ENCODE peak calls at places on chromosomes 13 and 19, in seven cellular contexts. S, R, L, U, X, P and Q are unnamed samples.

GRCh38 chr13:79918620-79919019 is 422.3 kb downstream of the SPRY2 start:
- DNase-seq in S (no peak), R (no peak), L (no peak), U (no peak), X (no peak), P (no peak), Q (no peak)

GRCh38 chr13:70203661-70204229 is 95.5 kb upstream of the KLHL1 start:
- DNase-seq in S (no peak), R (no peak), L (no peak), U (no peak), X (no peak), P (peak; percentile 48), Q (no peak)

GRCh38 chr13:75120071-75120470 is 361.9 kb downstream of the TBC1D4 start:
- DNase-seq in S (no peak), R (no peak), L (no peak), U (no peak), X (no peak), P (no peak), Q (no peak)

GRCh38 chr13:104984296-104984818 is 1551.1 kb downstream of the EFNB2 start:
- DNase-seq in S (peak; percentile 77), R (no peak), L (peak; percentile 0), U (peak; percentile 16), X (no peak), P (peak; percentile 45), Q (peak; percentile 48)

GRCh38 chr19:6720369-6721112 is at the start of gene C3:
- DNase-seq in S (no peak), R (no peak), L (no peak), U (no peak), X (no peak), P (no peak), Q (peak; percentile 93)

GRCh38 chr13:98033277-98034247 is 80.1 kb downstream of the IPO5 start:
- DNase-seq in S (peak; percentile 47), R (no peak), L (no peak), U (no peak), X (peak; percentile 20), P (no peak), Q (peak; percentile 61)

GRCh38 chr13:49444517-49445395 is 682 bp downstream of the SETDB2 start:
- DNase-seq in S (peak; percentile 64), R (no peak), L (no peak), U (peak; percentile 35), X (no peak), P (no peak), Q (no peak)

GRCh38 chr19:56076413-56076998 is 44.6 kb downstream of the ZNF787 start:
- DNase-seq in S (peak; percentile 29), R (peak; percentile 72), L (no peak), U (peak; percentile 17), X (peak; percentile 74), P (no peak), Q (peak; percentile 81)

GRCh38 chr19:39681416-39681815 is 22.9 kb upstream of the LGALS14 start:
- DNase-seq in S (no peak), R (no peak), L (no peak), U (no peak), X (no peak), P (no peak), Q (no peak)

GRCh38 chr19:16283103-16283469 is 41.5 kb upstream of the KLF2 start:
- DNase-seq in S (no peak), R (no peak), L (no peak), U (no peak), X (no peak), P (no peak), Q (no peak)

GRCh38 chr19:50522881-50523280 is 9.2 kb upstream of the ASPDH start:
- DNase-seq in S (no peak), R (no peak), L (no peak), U (no peak), X (no peak), P (no peak), Q (no peak)